ENCODE peak calls at places on chromosomes 4 and X, in six cellular contexts. One of them, this sample, is unnamed.

GRCh38 chr4:26648260-26648659 is 64.4 kb downstream of the TBC1D19 start:
- DNase-seq in HepG2: no peak
- DNase-seq in GM23338: peak; percentile 44
- DNase-seq in stomach: no peak
- DNase-seq in GM12891: no peak
- DNase-seq in upper lobe of left lung: no peak
- DNase-seq in this sample: no peak

GRCh38 chrX:7801706-7802105 is 41.3 kb upstream of the VCX start:
- DNase-seq in GM23338: no peak
- DNase-seq in upper lobe of left lung: no peak
- DNase-seq in stomach: no peak
- DNase-seq in HepG2: no peak
- DNase-seq in GM12891: no peak
- DNase-seq in this sample: no peak

GRCh38 chrX:131068945-131069719 is 11.0 kb downstream of the ARHGAP36 start:
- DNase-seq in upper lobe of left lung: no peak
- DNase-seq in HepG2: peak; percentile 10
- DNase-seq in GM12891: peak; percentile 20
- DNase-seq in stomach: no peak
- DNase-seq in GM23338: peak; percentile 84
- DNase-seq in this sample: peak; percentile 6

GRCh38 chr4:112514079-112514448 is 1.9 kb downstream of the NEUROG2 start:
- DNase-seq in GM23338: peak; percentile 79
- DNase-seq in upper lobe of left lung: no peak
- DNase-seq in stomach: no peak
- DNase-seq in HepG2: no peak
- DNase-seq in GM12891: no peak
- DNase-seq in this sample: no peak

GRCh38 chrX:22246620-22247019 is 26.1 kb upstream of the CBLL2 start:
- DNase-seq in HepG2: no peak
- DNase-seq in upper lobe of left lung: no peak
- DNase-seq in stomach: no peak
- DNase-seq in GM12891: no peak
- DNase-seq in GM23338: no peak
- DNase-seq in this sample: no peak

GRCh38 chr4:113636438-113636818 is 125.1 kb downstream of the CAMK2D start:
- DNase-seq in GM12891: no peak
- DNase-seq in GM23338: peak; percentile 21
- DNase-seq in stomach: no peak
- DNase-seq in HepG2: peak; percentile 78
- DNase-seq in upper lobe of left lung: no peak
- DNase-seq in this sample: no peak

GRCh38 chr4:67871867-67872266 is 11.9 kb downstream of the TMPRSS11D start:
- DNase-seq in stomach: no peak
- DNase-seq in upper lobe of left lung: no peak
- DNase-seq in GM23338: peak; percentile 53
- DNase-seq in HepG2: peak; percentile 24
- DNase-seq in GM12891: peak; percentile 7
- DNase-seq in this sample: peak; percentile 74

GRCh38 chrX:138856881-138857280 is 145.4 kb upstream of the FGF13 start:
- DNase-seq in GM12891: no peak
- DNase-seq in HepG2: no peak
- DNase-seq in stomach: no peak
- DNase-seq in GM23338: no peak
- DNase-seq in upper lobe of left lung: no peak
- DNase-seq in this sample: no peak

DNA sequence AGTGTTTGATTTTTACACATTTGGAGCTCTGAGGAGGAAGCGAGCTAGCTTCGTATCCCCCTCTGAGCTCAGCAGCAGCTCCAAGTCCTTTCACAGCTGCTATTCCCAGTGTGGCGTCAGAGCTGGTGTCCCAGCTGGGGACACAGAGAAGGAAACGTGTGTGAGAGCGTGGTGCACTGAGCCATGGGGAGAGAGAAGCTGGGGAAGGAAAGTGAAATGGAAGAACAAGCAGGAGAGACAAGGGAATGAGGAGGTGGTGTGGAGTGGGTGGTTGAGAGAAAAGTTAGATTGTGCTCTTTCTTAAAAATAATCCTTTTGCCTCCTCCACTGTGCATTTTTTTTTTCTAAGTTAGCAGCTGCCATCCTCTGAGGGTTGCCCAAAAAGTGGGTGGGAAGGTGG is 79.5 kb upstream of the SLC4A4 start:
- DNase-seq in GM12891: no peak
- DNase-seq in stomach: no peak
- DNase-seq in HepG2: no peak
- DNase-seq in upper lobe of left lung: no peak
- DNase-seq in GM23338: no peak
- DNase-seq in this sample: no peak
- TF ChIP-seq POLR2AphosphoS5 in GM12891: no peak
- TF ChIP-seq POLR2AphosphoS5 in stomach: no peak
- TF ChIP-seq POLR2AphosphoS5 in HepG2: no peak
- TF ChIP-seq POLR2AphosphoS5 in upper lobe of left lung: no peak
- TF ChIP-seq POLR2AphosphoS5 in GM23338: no peak
- TF ChIP-seq POLR2AphosphoS5 in this sample: no peak

GRCh38 chr4:186839122-186840037 is 115.7 kb upstream of the FAT1 start:
- DNase-seq in GM12891: peak; percentile 5
- DNase-seq in GM23338: no peak
- DNase-seq in stomach: no peak
- DNase-seq in HepG2: no peak
- DNase-seq in upper lobe of left lung: no peak
- DNase-seq in this sample: peak; percentile 84
- TF ChIP-seq POLR2AphosphoS5 in GM12891: no peak
- TF ChIP-seq POLR2AphosphoS5 in GM23338: no peak
- TF ChIP-seq POLR2AphosphoS5 in stomach: no peak
- TF ChIP-seq POLR2AphosphoS5 in HepG2: no peak
- TF ChIP-seq POLR2AphosphoS5 in upper lobe of left lung: no peak
- TF ChIP-seq POLR2AphosphoS5 in this sample: no peak

DNA sequence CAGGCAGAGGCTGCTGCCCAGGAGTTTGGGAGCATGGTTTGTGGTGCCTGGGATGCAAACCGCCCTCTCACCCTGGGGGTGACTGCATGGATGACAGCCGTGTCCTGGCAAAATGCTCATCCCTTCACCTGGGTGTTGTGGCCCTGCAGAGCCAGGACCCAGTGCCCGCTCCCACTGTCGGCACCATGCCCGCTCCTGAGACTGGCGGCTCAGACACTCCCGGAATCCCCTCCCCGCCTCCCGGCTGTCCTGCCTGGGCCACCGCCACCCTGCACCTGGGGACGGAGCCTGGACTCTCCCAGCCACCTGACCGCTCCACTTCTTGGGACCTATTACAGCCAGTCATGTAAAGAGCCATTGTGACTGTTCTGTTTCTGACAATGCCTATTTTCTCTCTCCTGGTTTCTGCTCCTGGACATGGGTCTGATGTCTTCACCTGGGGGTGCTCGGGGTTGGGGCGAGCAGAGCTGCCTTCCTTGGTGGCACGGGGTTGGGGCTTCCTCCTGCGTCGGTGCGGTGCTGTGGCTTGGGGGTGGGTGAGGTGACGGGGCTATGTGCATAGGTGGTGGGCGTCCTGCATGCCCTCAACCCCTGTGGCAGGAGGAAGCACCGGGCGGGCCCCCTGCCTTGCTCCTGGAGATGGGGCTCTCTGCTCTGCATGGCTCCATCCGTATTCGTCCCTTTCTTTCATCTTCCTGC is 30.9 kb downstream of the LRPAP1 start:
- DNase-seq in upper lobe of left lung: no peak
- DNase-seq in GM12891: no peak
- DNase-seq in stomach: no peak
- DNase-seq in HepG2: no peak
- DNase-seq in GM23338: no peak
- DNase-seq in this sample: no peak
- TF ChIP-seq POLR2AphosphoS5 in upper lobe of left lung: no peak
- TF ChIP-seq POLR2AphosphoS5 in GM12891: no peak
- TF ChIP-seq POLR2AphosphoS5 in stomach: no peak
- TF ChIP-seq POLR2AphosphoS5 in HepG2: no peak
- TF ChIP-seq POLR2AphosphoS5 in GM23338: no peak
- TF ChIP-seq POLR2AphosphoS5 in this sample: no peak

DNA sequence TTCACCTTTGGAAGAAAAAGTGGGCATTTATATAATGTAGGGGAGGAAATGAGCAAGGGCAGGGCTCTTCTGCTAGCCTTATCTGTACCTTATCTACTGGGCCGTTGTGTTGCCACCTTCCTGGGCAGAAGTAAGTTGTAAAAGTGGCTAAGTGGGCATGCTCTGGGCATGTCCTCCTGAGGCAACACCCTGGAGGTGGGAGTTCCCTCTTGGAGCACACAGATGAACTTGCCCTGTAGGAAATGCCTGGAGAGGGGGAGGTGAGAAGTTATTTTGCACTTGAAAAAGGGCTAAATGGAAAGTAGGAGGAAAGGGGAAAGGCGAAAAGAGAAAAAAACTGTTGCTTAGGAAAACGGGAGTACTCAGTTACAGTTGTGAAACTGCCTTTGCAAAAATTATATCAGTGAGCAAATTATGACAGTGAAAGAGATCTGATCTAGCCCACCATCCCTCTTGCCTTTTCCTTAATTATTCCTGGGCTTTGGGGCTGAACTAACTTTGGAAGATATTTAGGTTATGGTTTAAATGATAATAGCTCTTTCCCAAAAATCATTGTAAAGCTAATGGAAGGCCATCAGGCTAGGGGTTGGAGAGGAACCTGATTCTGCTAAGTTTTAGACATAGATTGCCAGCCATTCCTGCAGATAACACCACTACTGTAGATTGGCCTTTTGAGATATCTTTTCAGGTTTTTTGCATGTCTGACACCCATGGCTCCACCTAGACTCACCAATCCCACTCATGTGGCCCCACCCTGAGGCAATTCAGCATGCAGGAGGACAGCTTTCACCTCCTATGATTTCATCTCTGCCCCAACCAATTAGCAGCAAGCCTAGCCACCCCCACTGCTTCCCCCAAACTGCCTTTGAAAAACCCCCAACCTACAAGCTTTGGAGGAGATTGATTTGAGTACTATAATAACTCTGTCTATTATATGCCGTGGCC is 20.5 kb upstream of the ZNF81 start:
- DNase-seq in GM23338: peak; percentile 62
- DNase-seq in GM12891: no peak
- DNase-seq in upper lobe of left lung: no peak
- DNase-seq in HepG2: no peak
- DNase-seq in stomach: no peak
- DNase-seq in this sample: peak; percentile 58
- TF ChIP-seq POLR2AphosphoS5 in GM23338: no peak
- TF ChIP-seq POLR2AphosphoS5 in GM12891: no peak
- TF ChIP-seq POLR2AphosphoS5 in upper lobe of left lung: no peak
- TF ChIP-seq POLR2AphosphoS5 in HepG2: no peak
- TF ChIP-seq POLR2AphosphoS5 in stomach: no peak
- TF ChIP-seq POLR2AphosphoS5 in this sample: no peak

GRCh38 chrX:1385251-1385794 is 6.6 kb downstream of the SLC25A6 start:
- DNase-seq in upper lobe of left lung: peak; percentile 21
- DNase-seq in stomach: no peak
- DNase-seq in GM23338: no peak
- DNase-seq in HepG2: no peak
- DNase-seq in GM12891: no peak
- DNase-seq in this sample: no peak

GRCh38 chrX:1387141-1387776 is 4.7 kb downstream of the SLC25A6 start:
- DNase-seq in GM12891: no peak
- DNase-seq in GM23338: no peak
- DNase-seq in stomach: no peak
- DNase-seq in upper lobe of left lung: peak; percentile 19
- DNase-seq in HepG2: no peak
- DNase-seq in this sample: no peak

GRCh38 chrX:1384738-1385250 is 7.1 kb downstream of the SLC25A6 start:
- DNase-seq in GM12891: no peak
- DNase-seq in upper lobe of left lung: peak; percentile 18
- DNase-seq in HepG2: no peak
- DNase-seq in GM23338: no peak
- DNase-seq in stomach: no peak
- DNase-seq in this sample: no peak

GRCh38 chrX:1385824-1386223 is 6.1 kb downstream of the SLC25A6 start:
- DNase-seq in stomach: no peak
- DNase-seq in GM12891: no peak
- DNase-seq in GM23338: no peak
- DNase-seq in upper lobe of left lung: no peak
- DNase-seq in HepG2: no peak
- DNase-seq in this sample: no peak

DNA sequence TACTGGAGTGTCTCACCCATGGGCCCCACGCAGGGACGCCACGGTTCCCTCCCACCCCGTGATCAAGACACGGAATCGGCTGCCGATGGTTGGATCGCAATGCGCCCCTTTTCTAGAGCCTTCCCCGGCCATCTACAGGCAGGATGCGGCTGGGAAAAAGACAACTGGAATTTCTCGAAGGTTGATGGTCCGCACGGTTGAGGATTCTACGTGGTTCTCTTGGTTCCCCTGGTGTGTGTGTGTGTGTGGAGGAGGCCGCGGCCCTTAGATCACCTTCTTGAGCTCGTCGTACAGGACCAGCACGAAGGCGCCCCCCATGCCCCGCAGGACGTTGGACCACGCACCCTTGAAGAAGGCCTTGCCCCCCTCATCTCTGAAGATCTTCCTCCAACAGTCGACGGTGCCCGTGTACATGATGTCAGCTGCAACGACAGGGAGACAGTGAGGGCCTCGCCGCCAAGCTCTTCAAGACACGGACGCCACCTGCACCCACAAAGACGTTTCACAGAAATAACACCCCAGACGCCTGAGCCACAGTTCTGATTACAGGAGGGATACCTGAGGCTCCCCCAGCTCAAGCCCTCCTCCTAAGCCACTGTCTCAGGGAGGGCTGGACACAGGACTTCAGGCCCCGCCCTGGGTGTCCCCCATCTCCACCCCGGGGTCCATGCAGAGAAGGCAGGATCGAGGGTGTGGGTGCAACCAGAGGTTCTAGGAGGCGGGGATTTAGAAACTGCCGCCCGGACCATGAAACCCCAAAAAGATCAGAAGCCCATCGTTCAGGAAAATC is 5.4 kb downstream of the SLC25A6 start:
- DNase-seq in upper lobe of left lung: peak; percentile 19
- DNase-seq in HepG2: no peak
- DNase-seq in GM23338: no peak
- DNase-seq in GM12891: no peak
- DNase-seq in stomach: peak; percentile 19
- DNase-seq in this sample: no peak
- TF ChIP-seq POLR2AphosphoS5 in upper lobe of left lung: no peak
- TF ChIP-seq POLR2AphosphoS5 in HepG2: no peak
- TF ChIP-seq POLR2AphosphoS5 in GM23338: no peak
- TF ChIP-seq POLR2AphosphoS5 in GM12891: no peak
- TF ChIP-seq POLR2AphosphoS5 in stomach: no peak
- TF ChIP-seq POLR2AphosphoS5 in this sample: peak; percentile 23

GRCh38 chr4:119585771-119586170 is 42.8 kb downstream of the PDE5A start:
- DNase-seq in HepG2: no peak
- DNase-seq in GM12891: no peak
- DNase-seq in GM23338: no peak
- DNase-seq in upper lobe of left lung: no peak
- DNase-seq in stomach: no peak
- DNase-seq in this sample: no peak
- TF ChIP-seq POLR2AphosphoS5 in HepG2: no peak
- TF ChIP-seq POLR2AphosphoS5 in GM12891: no peak
- TF ChIP-seq POLR2AphosphoS5 in GM23338: no peak
- TF ChIP-seq POLR2AphosphoS5 in upper lobe of left lung: no peak
- TF ChIP-seq POLR2AphosphoS5 in stomach: no peak
- TF ChIP-seq POLR2AphosphoS5 in this sample: no peak

DNA sequence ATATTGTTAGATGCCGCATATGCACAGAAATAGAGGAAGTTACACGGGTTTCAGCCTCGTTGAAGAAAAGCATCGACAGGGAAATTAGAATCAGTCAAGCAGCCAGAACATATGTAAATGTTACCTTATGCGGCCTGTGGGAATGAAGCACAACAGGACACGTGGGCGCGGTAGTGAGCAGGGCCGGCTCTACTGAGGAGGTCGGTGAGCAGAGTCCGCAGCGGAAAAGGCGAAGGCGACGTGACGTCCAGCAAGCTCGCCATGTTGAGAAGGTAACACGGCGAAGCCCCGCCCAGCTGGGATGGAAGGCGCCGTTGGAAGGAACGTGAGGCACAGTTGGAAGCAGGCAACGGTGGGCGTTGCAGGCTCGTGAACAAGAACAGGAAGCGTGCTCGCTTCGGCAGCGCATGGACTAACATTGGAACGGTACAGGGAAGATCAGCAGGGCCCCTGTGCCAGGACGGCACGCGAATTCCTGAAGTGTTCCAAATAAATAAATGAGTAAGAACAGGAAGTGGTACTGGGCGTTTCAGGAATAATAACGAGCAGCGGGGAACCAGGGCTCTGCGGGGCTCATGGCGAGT is 54.6 kb downstream of the MTNR1A start:
- DNase-seq in GM23338: peak; percentile 9
- DNase-seq in upper lobe of left lung: no peak
- DNase-seq in stomach: no peak
- DNase-seq in GM12891: no peak
- DNase-seq in HepG2: no peak
- DNase-seq in this sample: no peak
- TF ChIP-seq POLR2AphosphoS5 in GM23338: no peak
- TF ChIP-seq POLR2AphosphoS5 in upper lobe of left lung: no peak
- TF ChIP-seq POLR2AphosphoS5 in stomach: no peak
- TF ChIP-seq POLR2AphosphoS5 in GM12891: no peak
- TF ChIP-seq POLR2AphosphoS5 in HepG2: no peak
- TF ChIP-seq POLR2AphosphoS5 in this sample: no peak